ENCODE peak calls at places on chromosome 9, in seven cellular contexts. One of them, this sample, is unnamed.

GRCh38 chr9:125912261-125912660 is 165.1 kb downstream of the PBX3 start:
- DNase-seq in H1: no peak
- DNase-seq in K562: no peak
- DNase-seq in HepG2: no peak
- DNase-seq in SK-N-SH: no peak
- DNase-seq in HCT116: no peak
- DNase-seq in GM12878: no peak
- DNase-seq in this sample: no peak

GRCh38 chr9:127943011-127943662 is 5.5 kb upstream of the DPM2 start:
- DNase-seq in HCT116: no peak
- DNase-seq in GM12878: no peak
- DNase-seq in K562: no peak
- DNase-seq in SK-N-SH: no peak
- DNase-seq in HepG2: no peak
- DNase-seq in H1: no peak
- DNase-seq in this sample: no peak

GRCh38 chr9:107750741-107751521 is 261.4 kb upstream of the KLF4 start:
- DNase-seq in GM12878: no peak
- DNase-seq in HepG2: peak; percentile 13
- DNase-seq in SK-N-SH: no peak
- DNase-seq in K562: no peak
- DNase-seq in H1: no peak
- DNase-seq in HCT116: peak; percentile 81
- DNase-seq in this sample: no peak

GRCh38 chr9:125758986-125759811 is 12.0 kb downstream of the PBX3 start:
- DNase-seq in HCT116: no peak
- DNase-seq in HepG2: peak; percentile 93
- DNase-seq in SK-N-SH: peak; percentile 12
- DNase-seq in K562: no peak
- DNase-seq in H1: no peak
- DNase-seq in GM12878: no peak
- DNase-seq in this sample: no peak

GRCh38 chr9:87873607-87874319 is 8.9 kb upstream of the SPATA31E1 start:
- DNase-seq in GM12878: no peak
- DNase-seq in SK-N-SH: no peak
- DNase-seq in HepG2: no peak
- DNase-seq in K562: no peak
- DNase-seq in HCT116: no peak
- DNase-seq in H1: no peak
- DNase-seq in this sample: no peak

GRCh38 chr9:20549053-20549452 is 73.2 kb downstream of the MLLT3 start:
- DNase-seq in SK-N-SH: no peak
- DNase-seq in GM12878: no peak
- DNase-seq in H1: no peak
- DNase-seq in HepG2: no peak
- DNase-seq in K562: no peak
- DNase-seq in HCT116: no peak
- DNase-seq in this sample: no peak

GRCh38 chr9:86098793-86099694 is at the start of gene GOLM1:
- DNase-seq in GM12878: no peak
- DNase-seq in HCT116: no peak
- DNase-seq in H1: no peak
- DNase-seq in K562: peak; percentile 25
- DNase-seq in SK-N-SH: peak; percentile 93
- DNase-seq in HepG2: no peak
- DNase-seq in this sample: peak; percentile 42

GRCh38 chr9:36101916-36102741 is 34.4 kb upstream of the GLIPR2 start:
- DNase-seq in H1: peak; percentile 27
- DNase-seq in SK-N-SH: no peak
- DNase-seq in GM12878: no peak
- DNase-seq in HepG2: peak; percentile 57
- DNase-seq in K562: peak; percentile 19
- DNase-seq in HCT116: peak; percentile 66
- DNase-seq in this sample: no peak

GRCh38 chr9:108615152-108615551 is 240.6 kb downstream of the ACTL7B start:
- DNase-seq in SK-N-SH: no peak
- DNase-seq in GM12878: no peak
- DNase-seq in K562: no peak
- DNase-seq in HepG2: no peak
- DNase-seq in HCT116: no peak
- DNase-seq in H1: no peak
- DNase-seq in this sample: no peak

GRCh38 chr9:68895741-68896478 is 118.0 kb downstream of the PRKACG start:
- DNase-seq in K562: no peak
- DNase-seq in HepG2: no peak
- DNase-seq in H1: no peak
- DNase-seq in HCT116: no peak
- DNase-seq in SK-N-SH: no peak
- DNase-seq in GM12878: peak; percentile 69
- DNase-seq in this sample: no peak

GRCh38 chr9:136825295-136826187 is 16.7 kb upstream of the AJM1 start:
- DNase-seq in HepG2: no peak
- DNase-seq in GM12878: no peak
- DNase-seq in SK-N-SH: no peak
- DNase-seq in HCT116: no peak
- DNase-seq in H1: no peak
- DNase-seq in K562: no peak
- DNase-seq in this sample: no peak

GRCh38 chr9:107020040-107020530 is 157.1 kb downstream of the ZNF462 start:
- DNase-seq in K562: no peak
- DNase-seq in HepG2: no peak
- DNase-seq in GM12878: peak; percentile 50
- DNase-seq in HCT116: no peak
- DNase-seq in H1: no peak
- DNase-seq in SK-N-SH: no peak
- DNase-seq in this sample: peak; percentile 78

GRCh38 chr9:20670395-20670794 is 13.7 kb upstream of the FOCAD start:
- DNase-seq in K562: no peak
- DNase-seq in GM12878: no peak
- DNase-seq in SK-N-SH: no peak
- DNase-seq in HCT116: no peak
- DNase-seq in HepG2: no peak
- DNase-seq in H1: no peak
- DNase-seq in this sample: no peak

GRCh38 chr9:120875954-120876841 is 790 bp downstream of the PHF19 start:
- DNase-seq in HepG2: peak; percentile 86
- DNase-seq in HCT116: peak; percentile 73
- DNase-seq in SK-N-SH: peak; percentile 94
- DNase-seq in K562: peak; percentile 100
- DNase-seq in H1: peak; percentile 41
- DNase-seq in GM12878: no peak
- DNase-seq in this sample: peak; percentile 93

GRCh38 chr9:83956288-83957028 is 23.6 kb downstream of the HNRNPK start:
- DNase-seq in K562: peak; percentile 83
- DNase-seq in H1: no peak
- DNase-seq in GM12878: no peak
- DNase-seq in HCT116: no peak
- DNase-seq in SK-N-SH: peak; percentile 88
- DNase-seq in HepG2: peak; percentile 85
- DNase-seq in this sample: peak; percentile 36

GRCh38 chr9:10274983-10275382 is 337.8 kb downstream of the PTPRD start:
- DNase-seq in HepG2: no peak
- DNase-seq in HCT116: no peak
- DNase-seq in SK-N-SH: no peak
- DNase-seq in H1: no peak
- DNase-seq in K562: no peak
- DNase-seq in GM12878: no peak
- DNase-seq in this sample: no peak

GRCh38 chr9:29212590-29213373 is 1639.5 kb upstream of the C9orf72 start:
- DNase-seq in SK-N-SH: peak; percentile 69
- DNase-seq in K562: no peak
- DNase-seq in GM12878: no peak
- DNase-seq in HepG2: no peak
- DNase-seq in HCT116: no peak
- DNase-seq in H1: no peak
- DNase-seq in this sample: no peak

GRCh38 chr9:72485821-72486605 is 35.4 kb upstream of the TMC1 start:
- DNase-seq in K562: no peak
- DNase-seq in H1: no peak
- DNase-seq in GM12878: no peak
- DNase-seq in HepG2: no peak
- DNase-seq in SK-N-SH: no peak
- DNase-seq in HCT116: no peak
- DNase-seq in this sample: no peak

GRCh38 chr9:98794802-98795201 is 1.6 kb downstream of the ANKS6 start:
- DNase-seq in K562: no peak
- DNase-seq in H1: no peak
- DNase-seq in SK-N-SH: no peak
- DNase-seq in GM12878: no peak
- DNase-seq in HCT116: no peak
- DNase-seq in HepG2: no peak
- DNase-seq in this sample: no peak

GRCh38 chr9:4022435-4023067 is 277.3 kb downstream of the GLIS3 start:
- DNase-seq in GM12878: no peak
- DNase-seq in HepG2: no peak
- DNase-seq in K562: no peak
- DNase-seq in HCT116: no peak
- DNase-seq in H1: no peak
- DNase-seq in SK-N-SH: peak; percentile 21
- DNase-seq in this sample: peak; percentile 4

GRCh38 chr9:4020038-4020746 is 279.7 kb downstream of the GLIS3 start:
- DNase-seq in K562: no peak
- DNase-seq in SK-N-SH: no peak
- DNase-seq in HepG2: no peak
- DNase-seq in GM12878: no peak
- DNase-seq in H1: no peak
- DNase-seq in HCT116: no peak
- DNase-seq in this sample: no peak

GRCh38 chr9:4021621-4022213 is 278.2 kb downstream of the GLIS3 start:
- DNase-seq in HepG2: no peak
- DNase-seq in SK-N-SH: no peak
- DNase-seq in HCT116: no peak
- DNase-seq in H1: no peak
- DNase-seq in GM12878: no peak
- DNase-seq in K562: no peak
- DNase-seq in this sample: no peak

GRCh38 chr9:4024281-4024680 is 275.6 kb downstream of the GLIS3 start:
- DNase-seq in SK-N-SH: peak; percentile 17
- DNase-seq in K562: no peak
- DNase-seq in GM12878: no peak
- DNase-seq in H1: no peak
- DNase-seq in HepG2: no peak
- DNase-seq in HCT116: no peak
- DNase-seq in this sample: no peak

GRCh38 chr9:4020747-4021296 is 279.0 kb downstream of the GLIS3 start:
- DNase-seq in K562: no peak
- DNase-seq in SK-N-SH: no peak
- DNase-seq in HCT116: no peak
- DNase-seq in HepG2: no peak
- DNase-seq in GM12878: no peak
- DNase-seq in H1: no peak
- DNase-seq in this sample: no peak
- TF ChIP-seq JUND in K562: no peak
- TF ChIP-seq JUND in SK-N-SH: no peak
- TF ChIP-seq JUND in HCT116: no peak
- TF ChIP-seq JUND in HepG2: no peak
- TF ChIP-seq JUND in GM12878: no peak
- TF ChIP-seq JUND in H1: no peak
- TF ChIP-seq JUND in this sample: no peak

DNA sequence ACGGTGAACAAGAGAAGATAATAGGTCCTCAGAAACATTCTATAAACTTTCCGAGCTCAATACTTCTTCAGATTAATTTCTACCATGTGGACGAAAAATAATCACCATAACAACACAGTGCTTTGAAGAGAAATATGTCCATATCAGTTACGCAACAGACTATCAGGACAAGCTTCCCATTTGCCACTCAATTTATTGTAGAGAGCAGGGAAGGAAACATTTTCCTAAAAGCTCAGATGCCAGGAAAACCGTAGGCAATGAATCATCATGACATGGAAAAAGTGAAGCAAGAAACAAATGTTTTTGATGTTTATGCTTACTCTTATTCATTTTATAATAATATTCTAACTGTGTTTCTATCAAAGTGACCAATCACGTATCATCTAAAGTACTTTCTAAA is 87.6 kb downstream of the S1PR3 start:
- DNase-seq in K562: no peak
- DNase-seq in SK-N-SH: no peak
- DNase-seq in HepG2: no peak
- DNase-seq in HCT116: no peak
- DNase-seq in H1: no peak
- DNase-seq in GM12878: no peak
- DNase-seq in this sample: no peak
- TF ChIP-seq JUND in K562: no peak
- TF ChIP-seq JUND in SK-N-SH: peak; percentile 34
- TF ChIP-seq JUND in HepG2: no peak
- TF ChIP-seq JUND in HCT116: no peak
- TF ChIP-seq JUND in H1: no peak
- TF ChIP-seq JUND in GM12878: no peak
- TF ChIP-seq JUND in this sample: no peak

GRCh38 chr9:112120471-112120925 is 54.6 kb downstream of the SUSD1 start:
- DNase-seq in SK-N-SH: no peak
- DNase-seq in HepG2: no peak
- DNase-seq in H1: no peak
- DNase-seq in GM12878: no peak
- DNase-seq in HCT116: no peak
- DNase-seq in K562: no peak
- DNase-seq in this sample: no peak
- TF ChIP-seq JUND in SK-N-SH: no peak
- TF ChIP-seq JUND in HepG2: no peak
- TF ChIP-seq JUND in H1: no peak
- TF ChIP-seq JUND in GM12878: no peak
- TF ChIP-seq JUND in HCT116: no peak
- TF ChIP-seq JUND in K562: no peak
- TF ChIP-seq JUND in this sample: no peak

GRCh38 chr9:90883661-90884060 is 82.0 kb downstream of the SYK start:
- DNase-seq in GM12878: no peak
- DNase-seq in HepG2: no peak
- DNase-seq in H1: no peak
- DNase-seq in K562: no peak
- DNase-seq in SK-N-SH: no peak
- DNase-seq in HCT116: no peak
- DNase-seq in this sample: no peak
- TF ChIP-seq JUND in GM12878: no peak
- TF ChIP-seq JUND in HepG2: no peak
- TF ChIP-seq JUND in H1: no peak
- TF ChIP-seq JUND in K562: no peak
- TF ChIP-seq JUND in SK-N-SH: no peak
- TF ChIP-seq JUND in HCT116: no peak
- TF ChIP-seq JUND in this sample: no peak

GRCh38 chr9:111983484-111983908 is 86.9 kb downstream of the UGCG start:
- DNase-seq in HepG2: no peak
- DNase-seq in H1: no peak
- DNase-seq in HCT116: no peak
- DNase-seq in SK-N-SH: no peak
- DNase-seq in K562: no peak
- DNase-seq in GM12878: peak; percentile 94
- DNase-seq in this sample: no peak
- TF ChIP-seq JUND in HepG2: no peak
- TF ChIP-seq JUND in H1: no peak
- TF ChIP-seq JUND in HCT116: no peak
- TF ChIP-seq JUND in SK-N-SH: no peak
- TF ChIP-seq JUND in K562: no peak
- TF ChIP-seq JUND in GM12878: no peak
- TF ChIP-seq JUND in this sample: no peak

GRCh38 chr9:134192951-134193731 is 28.8 kb upstream of the RNU6ATAC start:
- DNase-seq in HCT116: no peak
- DNase-seq in SK-N-SH: peak; percentile 17
- DNase-seq in HepG2: no peak
- DNase-seq in H1: no peak
- DNase-seq in GM12878: no peak
- DNase-seq in K562: no peak
- DNase-seq in this sample: no peak
- TF ChIP-seq JUND in HCT116: no peak
- TF ChIP-seq JUND in SK-N-SH: no peak
- TF ChIP-seq JUND in HepG2: no peak
- TF ChIP-seq JUND in H1: no peak
- TF ChIP-seq JUND in GM12878: no peak
- TF ChIP-seq JUND in K562: no peak
- TF ChIP-seq JUND in this sample: no peak